ENCODE peak calls at places on chromosomes 12 and 14, in four cellular contexts. H is psoas muscle, F is WERI-Rb-1, J is AG04450. C is an unnamed sample.

GRCh38 chr14:23863836-23864235 is 89.7 kb upstream of the DHRS4 start:
- DNase-seq in J (no peak), F (no peak), H (no peak), C (no peak)

GRCh38 chr14:48075487-48075886 is 400.1 kb upstream of the MDGA2 start:
- DNase-seq in J (no peak), H (no peak), F (no peak), C (no peak)

GRCh38 chr14:76929927-76930326 is 98.6 kb downstream of the IRF2BPL start:
- DNase-seq in F (peak), H (no peak), J (no peak), C (no peak)

GRCh38 chr14:98446508-98446907 is 825.5 kb downstream of the BCL11B start:
- DNase-seq in J (no peak), H (no peak), F (no peak), C (no peak)

GRCh38 chr14:55329999-55330710 is 58.9 kb downstream of the FBXO34 start:
- DNase-seq in F (no peak), H (no peak), J (no peak), C (no peak)

GRCh38 chr12:81800298-81801148 is 41.4 kb upstream of the PPFIA2 start:
- DNase-seq in F (no peak), J (no peak), H (no peak), C (no peak)

GRCh38 chr12:130499474-130499873 is 161.8 kb downstream of the PIWIL1 start:
- DNase-seq in H (no peak), F (no peak), J (no peak), C (no peak)

GRCh38 chr12:89731614-89732013 is 23.0 kb upstream of the ATP2B1 start:
- DNase-seq in J (no peak), F (no peak), H (no peak), C (no peak)

GRCh38 chr14:96105089-96105920 is 66.1 kb downstream of the C14orf132 start:
- DNase-seq in H (no peak), F (no peak), J (no peak), C (no peak)

GRCh38 chr14:73887116-73887490 is 444 bp downstream of the ZNF410 start:
- DNase-seq in F (no peak), H (no peak), J (no peak), C (no peak)

GRCh38 chr12:108306014-108306501 is 33.1 kb downstream of the CMKLR1 start:
- DNase-seq in J (no peak), H (no peak), F (no peak), C (no peak)

GRCh38 chr12:112005419-112006395 is 7.3 kb downstream of the TMEM116 start:
- DNase-seq in J (no peak), H (no peak), F (peak), C (no peak)

GRCh38 chr14:52131640-52132320 is 62.9 kb upstream of the NID2 start:
- DNase-seq in F (peak), H (peak), J (peak), C (peak)

GRCh38 chr12:41188058-41188840 is at the start of gene PDZRN4:
- DNase-seq in J (no peak), F (peak), H (peak), C (peak)
- H3K4me3 ChIP-seq in J (no peak), F (peak), H (peak), C (peak)

GRCh38 chr12:24534632-24535031 is 414.3 kb downstream of the BCAT1 start:
- DNase-seq in J (no peak), H (no peak), F (no peak), C (no peak)
- TF ChIP-seq CTCF in J (peak), H (no peak), F (no peak), C (no peak)

GRCh38 chr14:74941676-74942097 is 13.7 kb downstream of the PGF start:
- DNase-seq in H (peak), F (no peak), J (no peak), C (peak)
- H3K4me3 ChIP-seq in H (no peak), F (no peak), J (no peak), C (no peak)

DNA sequence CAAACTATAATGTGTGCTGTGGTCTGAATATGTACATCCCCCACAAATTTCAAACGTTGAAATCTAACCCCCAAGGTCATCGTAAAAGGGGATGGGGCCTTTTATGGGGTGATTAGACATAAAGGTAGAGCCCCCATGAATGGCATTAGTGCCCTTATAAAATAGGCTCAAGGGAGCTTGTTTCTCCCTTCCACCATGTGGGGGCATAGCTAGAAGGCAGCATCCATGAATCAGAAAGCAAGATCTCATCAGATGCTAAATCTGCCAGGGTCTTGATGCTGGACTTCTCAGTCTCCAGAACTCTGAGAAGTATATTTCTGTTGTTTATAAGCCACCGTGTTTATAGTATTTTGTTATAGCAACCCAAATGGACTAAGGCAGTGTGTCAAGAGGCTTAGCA is 33.4 kb upstream of the IGF1 start:
- DNase-seq in J (no peak), F (no peak), H (no peak), C (no peak)
- TF ChIP-seq CTCF in J (peak), F (no peak), H (no peak), C (no peak)

GRCh38 chr12:13196302-13196921 is at the start of gene EMP1:
- DNase-seq in J (peak), F (no peak), H (peak), C (peak)

GRCh38 chr12:13198921-13199320 is 2.4 kb downstream of the EMP1 start:
- DNase-seq in H (no peak), J (no peak), F (no peak), C (no peak)

GRCh38 chr12:13197526-13198141 is 1.1 kb downstream of the EMP1 start:
- DNase-seq in F (no peak), J (no peak), H (peak), C (no peak)

GRCh38 chr12:13195848-13196301 is 651 bp upstream of the EMP1 start:
- DNase-seq in J (no peak), H (no peak), F (no peak), C (no peak)

DNA sequence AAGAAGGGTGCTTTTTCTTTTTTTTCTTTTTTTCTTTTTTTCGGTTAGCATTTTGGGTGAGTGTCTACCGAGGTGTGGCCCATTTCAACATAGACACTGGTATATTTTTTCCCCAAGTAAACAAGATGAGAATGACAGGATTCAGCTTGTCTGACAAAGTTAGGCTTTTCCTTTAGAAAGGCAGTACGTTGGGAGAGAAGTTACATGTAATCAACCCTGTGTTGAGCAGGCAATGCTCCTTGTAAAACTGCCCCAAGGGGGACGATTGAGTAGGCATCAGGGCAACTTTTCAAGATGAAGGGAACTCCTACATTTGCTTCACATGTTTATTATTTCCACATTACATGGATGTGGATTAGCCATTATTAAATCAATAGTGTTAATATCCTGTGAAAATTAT is 1.7 kb downstream of the EMP1 start:
- DNase-seq in J (no peak), H (no peak), F (no peak), C (no peak)
- H3K4me3 ChIP-seq in J (peak), H (peak), F (no peak), C (no peak)

GRCh38 chr12:96500686-96501085 is 11.3 kb downstream of the CFAP54 start:
- DNase-seq in J (no peak), F (no peak), H (no peak), C (no peak)
- TF ChIP-seq CTCF in J (peak), F (no peak), H (peak), C (no peak)

DNA sequence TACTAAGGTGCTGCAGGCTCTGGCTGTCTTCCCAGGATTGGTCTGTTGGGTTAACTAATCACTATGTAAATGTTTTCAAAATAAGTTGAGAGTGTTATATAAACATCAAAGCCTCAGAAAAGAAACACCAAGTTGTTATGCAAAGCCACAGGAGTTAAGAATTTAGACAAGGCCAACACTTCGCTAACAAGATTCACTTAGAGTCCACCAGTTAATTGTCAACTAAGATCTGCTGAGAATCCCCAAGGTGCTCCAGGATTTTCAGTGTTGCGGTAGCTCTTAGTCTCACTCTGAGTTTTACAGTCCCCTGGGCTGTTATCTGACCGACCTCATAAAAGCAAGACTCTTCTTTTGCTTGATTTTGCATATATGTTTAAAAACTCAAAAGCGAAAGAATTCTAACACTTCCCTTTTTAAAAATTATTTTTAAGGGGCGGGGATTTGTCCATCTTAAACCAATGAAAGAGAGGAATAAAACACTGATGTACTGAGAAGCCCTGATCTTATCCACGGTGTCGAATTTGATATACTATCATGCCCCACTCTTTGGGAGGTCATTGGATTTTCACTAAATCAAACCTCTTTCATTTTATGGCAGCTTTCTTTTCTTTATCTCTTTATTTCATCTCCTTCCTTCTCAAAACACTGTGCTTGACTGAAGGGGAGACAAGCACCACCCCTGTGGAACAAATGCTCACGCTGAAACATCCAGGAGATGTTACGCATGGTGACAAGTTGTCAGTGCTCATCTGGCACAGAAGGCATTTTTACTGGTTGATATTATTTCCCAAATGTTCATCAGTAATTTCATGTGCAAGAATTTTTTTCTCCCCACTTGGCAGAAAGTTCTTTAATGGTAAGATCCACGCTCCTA is 7.0 kb downstream of the NIN start:
- DNase-seq in F (no peak), J (no peak), H (no peak), C (no peak)
- H3K4me3 ChIP-seq in F (no peak), J (no peak), H (peak), C (no peak)

DNA sequence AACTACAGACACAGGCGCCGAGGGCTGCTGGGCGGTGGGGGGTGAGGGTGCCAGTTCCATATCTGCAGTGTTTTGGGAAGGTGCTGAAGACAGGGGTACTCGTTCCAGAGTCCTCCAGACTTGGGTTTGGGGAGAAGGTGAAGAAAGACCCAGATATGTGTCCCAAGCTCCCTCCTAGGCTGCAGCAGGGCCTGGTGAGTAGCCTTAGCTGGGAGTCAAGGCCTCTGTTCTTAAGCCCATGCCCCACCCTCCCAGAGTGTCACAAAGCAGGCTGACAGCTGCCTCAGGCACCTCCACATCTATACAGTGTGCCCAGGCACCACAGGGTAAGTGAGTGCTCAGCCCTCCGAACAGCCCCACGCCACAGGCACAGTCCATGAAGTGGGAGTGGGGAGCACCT is 4.3 kb downstream of the NCKAP5L start:
- DNase-seq in J (no peak), H (no peak), F (peak), C (no peak)
- TF ChIP-seq CTCF in J (no peak), H (no peak), F (no peak), C (no peak)

DNA sequence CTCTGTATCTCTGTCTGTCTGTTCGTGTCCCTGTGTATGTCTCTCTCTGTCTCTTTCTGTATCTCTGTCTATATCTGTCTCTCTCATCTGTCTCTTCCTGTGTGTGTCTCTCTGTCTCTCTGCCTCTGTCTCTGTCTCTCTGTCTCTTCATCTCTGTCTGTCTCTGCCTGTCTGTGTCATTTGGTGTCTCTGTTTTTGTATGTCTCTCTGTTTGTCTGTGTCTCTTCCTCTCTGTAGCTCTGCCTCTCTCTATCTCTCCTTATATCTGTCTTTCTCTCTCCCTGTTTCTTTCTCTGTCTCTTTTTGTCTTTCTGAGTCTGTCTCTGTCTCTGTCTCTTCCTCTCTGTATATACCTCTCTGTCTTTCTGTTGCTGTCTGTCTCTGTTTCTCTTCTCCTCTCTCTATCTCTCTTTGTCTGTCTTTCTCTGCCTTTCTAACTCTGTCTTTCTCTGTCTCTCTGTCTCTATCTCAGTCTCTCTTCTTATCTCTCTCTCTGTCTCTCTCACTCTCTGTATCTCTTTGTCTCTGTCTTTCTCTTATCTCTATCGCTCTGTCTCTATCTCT is 50.2 kb downstream of the TMEM121 start:
- DNase-seq in H (no peak), F (no peak), J (no peak), C (no peak)
- H3K4me3 ChIP-seq in H (no peak), F (no peak), J (no peak), C (no peak)

C was measured in right lobe of liver.